ENCODE peak calls at places on chromosomes 7 and 10, in nine cellular contexts. I is endothelial cell of umbilical vein; J is fibroblast of the aortic adventitia; U is fibroblast of lung; X is AG04450; F is naive thymus-derived CD4-positive, alpha-beta T cell; V is cardiac fibroblast; E is mammary epithelial cell; T is colonic mucosa. R is an unnamed sample.

GRCh38 chr7:1549357-1550004 is 6.5 kb downstream of the TMEM184A start:
- DNase-seq in V (no peak), I (no peak), T (no peak), U (no peak), X (no peak), E (no peak), F (no peak), J (no peak), R (no peak)

GRCh38 chr10:24552346-24553016 is 171.2 kb downstream of the ARHGAP21 start:
- DNase-seq in E (peak; percentile 67), T (peak; percentile 92), U (no peak), J (no peak), V (no peak), I (no peak), X (no peak), F (peak; percentile 19), R (peak; percentile 61)

GRCh38 chr10:125020386-125020785 is 78.5 kb downstream of the ZRANB1 start:
- DNase-seq in V (no peak), I (no peak), T (no peak), J (no peak), U (no peak), X (no peak), F (no peak), E (no peak), R (no peak)

GRCh38 chr7:1696671-1697498 is 26.8 kb downstream of the ELFN1 start:
- DNase-seq in F (no peak), T (no peak), J (no peak), I (no peak), V (no peak), X (no peak), U (no peak), E (no peak), R (no peak)

GRCh38 chr7:77247206-77247850 is 47.7 kb upstream of the FGL2 start:
- DNase-seq in X (peak; percentile 49), J (peak; percentile 88), U (peak; percentile 83), V (peak; percentile 83), I (peak; percentile 80), F (peak; percentile 78), T (peak; percentile 88), E (peak; percentile 56), R (peak; percentile 79)

GRCh38 chr10:89217057-89217990 is 10.2 kb upstream of the CH25H start:
- DNase-seq in E (peak; percentile 36), U (peak; percentile 78), F (peak; percentile 47), I (peak; percentile 80), V (peak; percentile 77), X (peak; percentile 38), J (peak; percentile 83), T (peak; percentile 71), R (peak; percentile 80)

GRCh38 chr7:4875391-4875790 is 8.1 kb downstream of the RADIL start:
- DNase-seq in X (no peak), J (no peak), U (no peak), V (no peak), E (no peak), F (no peak), T (no peak), I (no peak), R (no peak)

GRCh38 chr7:55539380-55539779 is 32.9 kb downstream of the VOPP1 start:
- DNase-seq in T (no peak), E (no peak), J (no peak), V (no peak), U (peak; percentile 12), X (no peak), I (no peak), F (no peak), R (peak; percentile 71)

GRCh38 chr7:151249732-151250072 is 1.2 kb upstream of the SMARCD3 start:
- DNase-seq in J (peak; percentile 62), F (no peak), U (peak; percentile 49), I (no peak), V (peak; percentile 76), X (no peak), T (peak; percentile 49), E (no peak), R (peak; percentile 85)

GRCh38 chr7:151251328-151251925 is 2.9 kb upstream of the SMARCD3 start:
- DNase-seq in U (peak; percentile 74), X (no peak), E (peak; percentile 33), J (peak; percentile 62), I (peak; percentile 24), V (peak; percentile 74), F (no peak), T (no peak), R (peak; percentile 78)

GRCh38 chr7:151251926-151252835 is 3.7 kb upstream of the SMARCD3 start:
- DNase-seq in V (peak; percentile 84), E (peak; percentile 29), F (no peak), J (peak; percentile 70), I (peak; percentile 62), T (peak; percentile 43), X (peak; percentile 33), U (peak; percentile 82), R (peak; percentile 49)

GRCh38 chr7:151249034-151249731 is 689 bp upstream of the SMARCD3 start:
- DNase-seq in J (peak; percentile 70), I (peak; percentile 56), X (no peak), E (peak; percentile 31), U (peak; percentile 53), V (peak; percentile 72), F (no peak), T (peak; percentile 54), R (peak; percentile 78)

GRCh38 chr7:151250181-151251095 is 1.9 kb upstream of the SMARCD3 start:
- DNase-seq in I (no peak), U (no peak), T (no peak), X (no peak), F (no peak), E (no peak), V (no peak), J (no peak), R (no peak)
- H3K4me3 ChIP-seq in I (no peak overlapping the region), U (no peak overlapping the region), T (no peak overlapping the region), X (no peak overlapping the region), F (no peak overlapping the region), E (no peak overlapping the region), V (no peak overlapping the region), J (peak overlapping the region; percentile 72), R (no peak overlapping the region)

GRCh38 chr7:32070406-32071360 is at the start of gene PDE1C:
- DNase-seq in U (no peak), F (no peak), V (no peak), T (no peak), E (peak; percentile 42), I (no peak), J (no peak), X (no peak), R (no peak)

GRCh38 chr7:32070051-32070405 is 179 bp downstream of the PDE1C start:
- DNase-seq in T (no peak), V (no peak), F (no peak), J (no peak), U (no peak), X (no peak), I (no peak), E (peak; percentile 51), R (no peak)

GRCh38 chr7:32068411-32068905 is 1.7 kb downstream of the PDE1C start:
- DNase-seq in I (no peak), F (no peak), J (no peak), X (no peak), V (no peak), E (peak; percentile 34), U (no peak), T (no peak), R (no peak)

GRCh38 chr7:32071466-32072091 is 1.4 kb upstream of the PDE1C start:
- DNase-seq in X (no peak), I (no peak), T (no peak), E (no peak), J (no peak), V (no peak), F (no peak), U (no peak), R (no peak)

DNA sequence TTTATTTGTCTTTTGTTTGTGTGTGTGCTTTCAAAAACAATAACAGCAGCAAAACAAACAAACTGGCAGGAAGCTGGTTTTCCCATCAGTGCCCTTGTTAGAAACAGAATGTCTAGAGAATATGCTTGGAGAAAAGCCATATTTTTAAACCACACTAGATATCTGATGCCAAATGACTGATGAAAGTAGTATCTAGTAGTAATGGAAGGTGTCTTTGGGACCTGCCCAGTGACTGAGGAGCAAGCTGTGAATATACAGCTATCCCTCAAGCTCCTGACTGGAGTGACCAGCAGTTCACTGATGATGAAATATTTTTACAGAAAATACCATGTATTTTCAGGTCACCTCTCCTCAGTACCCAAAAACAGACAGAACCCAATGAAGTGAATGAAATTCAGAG is 956 bp downstream of the PDE1C start:
- DNase-seq in U (no peak), E (peak; percentile 32), I (no peak), X (no peak), J (no peak), V (no peak), T (no peak), F (no peak), R (no peak)
- H3K4me3 ChIP-seq in U (peak overlapping the region; percentile 61), E (peak overlapping the region; percentile 90), I (no peak overlapping the region), X (no peak overlapping the region), J (peak overlapping the region; percentile 18), V (no peak overlapping the region), T (no peak overlapping the region), F (no peak overlapping the region), R (no peak overlapping the region)

DNA sequence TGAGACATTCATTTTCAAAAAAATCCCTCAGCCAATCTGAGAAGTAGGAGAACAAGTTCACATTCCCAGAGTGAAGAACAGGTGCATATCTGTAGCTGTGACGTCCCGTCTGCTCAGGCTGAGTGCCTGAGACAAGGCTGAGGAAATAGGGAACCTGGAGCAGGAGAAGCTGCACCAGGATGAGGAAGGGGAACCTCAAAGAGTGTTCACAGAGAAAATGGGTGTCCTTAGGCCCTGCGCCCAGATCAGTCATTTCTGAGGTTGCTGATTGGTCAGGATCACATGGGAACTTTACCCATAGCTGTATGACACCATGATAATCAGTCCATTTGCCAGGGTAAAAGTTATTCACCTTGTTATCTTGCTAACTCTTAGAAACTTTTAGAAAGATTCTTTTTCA is 34.2 kb upstream of the TARP start:
- DNase-seq in E (no peak), V (no peak), X (no peak), U (no peak), J (no peak), T (no peak), I (no peak), F (no peak), R (no peak)
- H3K4me3 ChIP-seq in E (no peak overlapping the region), V (no peak overlapping the region), X (no peak overlapping the region), U (no peak overlapping the region), J (no peak overlapping the region), T (no peak overlapping the region), I (no peak overlapping the region), F (no peak overlapping the region), R (no peak overlapping the region)

GRCh38 chr10:79981673-79982485 is 33.0 kb upstream of the SFTPD start:
- DNase-seq in T (peak; percentile 60), V (peak; percentile 46), E (peak; percentile 50), J (peak; percentile 4), F (no peak), U (peak; percentile 12), X (no peak), I (peak; percentile 37), R (peak; percentile 71)

GRCh38 chr10:79979310-79979972 is 30.5 kb upstream of the SFTPD start:
- DNase-seq in F (no peak), I (no peak), J (no peak), U (no peak), T (no peak), V (no peak), E (no peak), X (no peak), R (no peak)

GRCh38 chr10:79981356-79981672 is 32.4 kb upstream of the SFTPD start:
- DNase-seq in V (no peak), E (no peak), F (no peak), I (no peak), J (no peak), U (no peak), X (no peak), T (no peak), R (no peak)

GRCh38 chr10:79979973-79980687 is 31.2 kb upstream of the SFTPD start:
- DNase-seq in T (no peak), E (no peak), V (no peak), X (no peak), F (no peak), J (no peak), U (no peak), I (no peak), R (no peak)

GRCh38 chr10:79980711-79981110 is 31.8 kb upstream of the SFTPD start:
- DNase-seq in E (no peak), X (no peak), U (no peak), I (no peak), J (no peak), V (no peak), T (no peak), F (no peak), R (no peak)
- H3K4me3 ChIP-seq in E (no peak overlapping the region), X (no peak overlapping the region), U (no peak overlapping the region), I (no peak overlapping the region), J (no peak overlapping the region), V (no peak overlapping the region), T (no peak overlapping the region), F (no peak overlapping the region), R (no peak overlapping the region)

R was measured in A673.